ENCODE peak calls at places on chromosome 20, in five cellular contexts. One of them, this sample, is unnamed.

GRCh38 chr20:36246410-36246809 is 10.1 kb downstream of the AAR2 start:
- DNase-seq in ELR: no peak
- DNase-seq in NCI-H2107: no peak
- DNase-seq in HepG2: no peak
- DNase-seq in KG1: no peak
- DNase-seq in this sample: no peak

GRCh38 chr20:44809380-44810060 is 826 bp downstream of the RIMS4 start:
- DNase-seq in ELR: no peak
- DNase-seq in NCI-H2107: no peak
- DNase-seq in KG1: no peak
- DNase-seq in HepG2: no peak
- DNase-seq in this sample: no peak

GRCh38 chr20:53677447-53678314 is 84.0 kb upstream of the ZNF217 start:
- DNase-seq in KG1: peak; percentile 52
- DNase-seq in HepG2: peak; percentile 92
- DNase-seq in NCI-H2107: no peak
- DNase-seq in ELR: no peak
- DNase-seq in this sample: no peak

GRCh38 chr20:43404880-43405279 is 52.8 kb upstream of the SRSF6 start:
- DNase-seq in HepG2: peak; percentile 34
- DNase-seq in NCI-H2107: no peak
- DNase-seq in KG1: no peak
- DNase-seq in ELR: peak; percentile 56
- DNase-seq in this sample: no peak

GRCh38 chr20:42277203-42277602 is 659.0 kb upstream of the CHD6 start:
- DNase-seq in HepG2: no peak
- DNase-seq in ELR: no peak
- DNase-seq in KG1: no peak
- DNase-seq in NCI-H2107: no peak
- DNase-seq in this sample: no peak

GRCh38 chr20:41124451-41125094 is 12.8 kb upstream of the PLCG1 start:
- DNase-seq in ELR: no peak
- DNase-seq in HepG2: no peak
- DNase-seq in NCI-H2107: no peak
- DNase-seq in KG1: no peak
- DNase-seq in this sample: no peak

GRCh38 chr20:17499041-17499440 is 32.1 kb downstream of the BFSP1 start:
- DNase-seq in HepG2: no peak
- DNase-seq in NCI-H2107: no peak
- DNase-seq in KG1: no peak
- DNase-seq in ELR: peak; percentile 44
- DNase-seq in this sample: no peak

GRCh38 chr20:64138276-64138815 is 25.9 kb upstream of the MYT1 start:
- DNase-seq in KG1: no peak
- DNase-seq in HepG2: no peak
- DNase-seq in ELR: no peak
- DNase-seq in NCI-H2107: no peak
- DNase-seq in this sample: no peak

GRCh38 chr20:63052571-63053429 is 46.0 kb upstream of the BHLHE23 start:
- DNase-seq in ELR: no peak
- DNase-seq in KG1: no peak
- DNase-seq in HepG2: no peak
- DNase-seq in NCI-H2107: no peak
- DNase-seq in this sample: no peak

GRCh38 chr20:34209111-34209510 is 32.1 kb upstream of the ASIP start:
- DNase-seq in ELR: no peak
- DNase-seq in KG1: no peak
- DNase-seq in NCI-H2107: no peak
- DNase-seq in HepG2: no peak
- DNase-seq in this sample: no peak

GRCh38 chr20:36155629-36155971 is 1.1 kb downstream of the EPB41L1 start:
- DNase-seq in HepG2: no peak
- DNase-seq in KG1: no peak
- DNase-seq in NCI-H2107: no peak
- DNase-seq in ELR: no peak
- DNase-seq in this sample: no peak

GRCh38 chr20:24990810-24991252 is 1.7 kb downstream of the APMAP start:
- DNase-seq in ELR: peak; percentile 13
- DNase-seq in HepG2: no peak
- DNase-seq in NCI-H2107: no peak
- DNase-seq in KG1: no peak
- DNase-seq in this sample: no peak

GRCh38 chr20:35618372-35619131 is 2.9 kb downstream of the SPAG4 start:
- DNase-seq in KG1: no peak
- DNase-seq in HepG2: no peak
- DNase-seq in NCI-H2107: no peak
- DNase-seq in ELR: peak; percentile 64
- DNase-seq in this sample: no peak

GRCh38 chr20:2602746-2603145 is 49.7 kb upstream of the NOP56 start:
- DNase-seq in HepG2: no peak
- DNase-seq in NCI-H2107: no peak
- DNase-seq in KG1: no peak
- DNase-seq in ELR: no peak
- DNase-seq in this sample: no peak

GRCh38 chr20:57909763-57910331 is 200.0 kb upstream of the PMEPA1 start:
- DNase-seq in HepG2: no peak
- DNase-seq in KG1: no peak
- DNase-seq in ELR: no peak
- DNase-seq in NCI-H2107: no peak
- DNase-seq in this sample: no peak

This sample was measured in kidney epithelial cell.